ENCODE peak calls at places on chromosomes 12 and 14, in seven cellular contexts. V is progenitor cell of endocrine pancreas, U is hepatocyte, C is lung, I is ecto neural progenitor cell, A is lung microvascular endothelial cell, P is HuH-7.5. Y is an unnamed sample.

GRCh38 chr12:119957135-119957534 is 31.9 kb upstream of the BICDL1 start:
- DNase-seq in V (no peak), P (no peak), A (no peak), U (no peak), I (no peak), C (no peak), Y (no peak)

GRCh38 chr14:61609143-61609851 is 86.0 kb upstream of the HIF1A start:
- DNase-seq in A (peak), U (no peak), I (no peak), V (no peak), C (no peak), P (no peak), Y (no peak)

GRCh38 chr12:6540181-6540877 is 6.0 kb downstream of the GAPDH start:
- DNase-seq in U (peak), C (peak), A (no peak), V (no peak), I (peak), P (no peak), Y (peak)

GRCh38 chr14:97120204-97121120 is 323.3 kb downstream of the VRK1 start:
- DNase-seq in U (no peak), C (no peak), I (no peak), A (no peak), V (no peak), P (no peak), Y (peak)

GRCh38 chr12:118360785-118361404 is 11.8 kb downstream of the TAOK3 start:
- DNase-seq in C (no peak), P (no peak), I (no peak), U (no peak), V (no peak), A (peak), Y (no peak)

GRCh38 chr12:123591702-123592481 is 7.5 kb downstream of the TMED2 start:
- DNase-seq in V (no peak), C (no peak), U (peak), A (no peak), P (no peak), I (no peak), Y (no peak)

GRCh38 chr12:50537538-50537919 is 32.7 kb downstream of the DIP2B start:
- DNase-seq in V (no peak), P (no peak), U (no peak), C (no peak), I (no peak), A (peak), Y (no peak)

GRCh38 chr12:27790179-27790578 is 10.1 kb upstream of the MANSC4 start:
- DNase-seq in C (no peak), P (no peak), U (no peak), A (no peak), I (no peak), V (no peak), Y (no peak)

GRCh38 chr12:124547626-124548025 is 19.8 kb downstream of the NCOR2 start:
- DNase-seq in V (no peak), C (no peak), A (no peak), P (no peak), U (no peak), I (no peak), Y (no peak)

GRCh38 chr12:128727999-128728398 is 95.8 kb downstream of the SLC15A4 start:
- DNase-seq in P (no peak), V (no peak), I (no peak), C (no peak), A (no peak), U (peak), Y (no peak)

GRCh38 chr14:75340921-75341320 is 62.3 kb downstream of the FOS start:
- DNase-seq in C (peak), P (no peak), A (peak), U (peak), V (no peak), I (no peak), Y (no peak)

GRCh38 chr12:105935981-105936380 is 202.8 kb downstream of the NUAK1 start:
- DNase-seq in A (no peak), V (no peak), C (no peak), I (peak), U (no peak), P (no peak), Y (no peak)